ENCODE peak calls at places on chromosomes 16 and 17, in eight cellular contexts. N is fibroblast of lung; F is MM.1S; D is CD4-positive, CD25-positive, alpha-beta regulatory T cell; J is neural progenitor cell; K is right cardiac atrium; M is psoas muscle; I is effector memory CD4-positive, alpha-beta T cell. E is an unnamed sample.

GRCh38 chr16:57732683-57733082 is 2.9 kb upstream of the KATNB1 start:
- DNase-seq in M (no peak), I (no peak), N (no peak), D (no peak), J (no peak), F (no peak), K (no peak), E (no peak)

GRCh38 chr17:48514483-48514876 is 16.3 kb downstream of the HOXB1 start:
- DNase-seq in J (no peak), K (no peak), D (no peak), M (no peak), I (no peak), N (no peak), F (no peak), E (no peak)

GRCh38 chr17:19273731-19274130 is 36.6 kb downstream of the EPN2 start:
- DNase-seq in D (no peak), N (no peak), K (no peak), M (no peak), J (no peak), I (no peak), F (no peak), E (no peak)

GRCh38 chr17:69220098-69220497 is 8.5 kb downstream of the ABCA10 start:
- DNase-seq in J (no peak), N (no peak), D (no peak), I (no peak), K (no peak), F (no peak), M (no peak), E (no peak)

GRCh38 chr16:89290472-89290871 is 73.0 kb downstream of the ZNF778 start:
- DNase-seq in F (no peak), N (no peak), I (no peak), D (no peak), J (no peak), M (peak; percentile 30), K (peak; percentile 49), E (no peak)

GRCh38 chr16:57799619-57800212 is 2.6 kb downstream of the KIFC3 start:
- DNase-seq in N (no peak), F (no peak), I (no peak), J (no peak), D (no peak), M (no peak), K (no peak), E (no peak)

GRCh38 chr16:11783319-11784047 is 13.6 kb downstream of the ZC3H7A start:
- DNase-seq in I (peak; percentile 18), J (no peak), F (peak; percentile 70), M (no peak), N (peak; percentile 79), K (no peak), D (peak; percentile 87), E (no peak)

GRCh38 chr16:58098207-58099096 is 30.7 kb downstream of the CFAP20 start:
- DNase-seq in N (peak; percentile 34), M (no peak), D (no peak), J (no peak), K (no peak), I (no peak), F (no peak), E (no peak)

GRCh38 chr17:79789943-79790804 is 6.7 kb downstream of the CBX8 start:
- DNase-seq in D (no peak), K (peak; percentile 79), J (peak; percentile 84), N (no peak), F (no peak), M (peak; percentile 72), I (no peak), E (no peak)

GRCh38 chr16:35559911-35560636 is 2100.7 kb downstream of the TP53TG3F start:
- DNase-seq in N (no peak), J (no peak), F (peak; percentile 18), D (no peak), K (no peak), M (no peak), I (no peak), E (peak; percentile 2)

GRCh38 chr16:27824786-27825185 is 238.7 kb downstream of the GSG1L start:
- DNase-seq in I (no peak), D (no peak), J (no peak), F (no peak), N (no peak), M (no peak), K (no peak), E (no peak)

GRCh38 chr16:89152831-89153700 is 18.5 kb upstream of the CDH15 start:
- DNase-seq in I (no peak), F (no peak), M (peak; percentile 49), N (no peak), J (no peak), K (peak; percentile 54), D (no peak), E (no peak)

GRCh38 chr17:7176870-7177209 is 2.3 kb downstream of the ASGR1 start:
- DNase-seq in I (no peak), F (no peak), D (no peak), K (no peak), M (no peak), N (no peak), J (peak; percentile 60), E (no peak)

GRCh38 chr16:72857841-72858594 is 189.9 kb downstream of the ZFHX3 start:
- DNase-seq in K (no peak), D (no peak), F (no peak), N (no peak), J (peak; percentile 43), M (no peak), I (no peak), E (no peak)

GRCh38 chr17:74545456-74546230 is at the start of gene CD300C:
- DNase-seq in D (peak; percentile 23), J (no peak), F (no peak), K (peak; percentile 70), I (no peak), M (no peak), N (no peak), E (no peak)

GRCh38 chr17:74543406-74543805 is 2.5 kb downstream of the CD300C start:
- DNase-seq in K (no peak), J (no peak), M (no peak), F (no peak), I (no peak), N (no peak), D (no peak), E (no peak)

GRCh38 chr17:74543891-74544760 is 1.8 kb downstream of the CD300C start:
- DNase-seq in M (no peak), N (no peak), K (no peak), J (no peak), F (no peak), D (no peak), I (no peak), E (no peak)

GRCh38 chr17:74546586-74546985 is 671 bp upstream of the CD300C start:
- DNase-seq in I (no peak), K (no peak), J (no peak), D (no peak), M (no peak), F (no peak), N (no peak), E (no peak)

DNA sequence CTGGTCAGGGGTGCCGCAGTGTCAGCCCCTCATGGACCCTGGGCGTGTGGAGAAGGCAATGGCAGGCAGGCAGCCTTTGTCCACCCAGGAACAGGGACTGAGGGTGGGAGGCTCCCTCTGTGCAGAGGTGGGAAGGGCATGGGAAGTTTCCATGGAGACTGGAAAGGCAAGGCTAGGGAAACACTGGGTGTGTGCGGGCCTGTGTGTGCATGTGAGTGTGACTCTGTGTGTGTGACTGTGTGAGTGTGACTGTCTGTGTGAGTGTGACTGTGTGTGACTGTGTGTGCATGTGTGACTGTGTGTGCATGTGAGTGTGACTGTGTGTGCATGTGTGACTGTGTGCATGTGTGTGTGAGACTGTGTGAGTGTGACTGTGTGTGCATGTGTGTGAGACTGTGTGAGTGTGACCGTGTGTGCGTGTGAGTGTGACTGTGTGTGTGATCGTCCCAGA is 899 bp downstream of the CD300C start:
- DNase-seq in N (no peak), I (no peak), D (no peak), J (no peak), F (no peak), M (no peak), K (no peak), E (no peak)
- H3K27me3 ChIP-seq in N (no peaks in the 10 kb centered on the region), I (no peaks in the 10 kb centered on the region), D (no peaks in the 10 kb centered on the region), J (no peaks in the 10 kb centered on the region), F (peaks cover 78% of the 10 kb centered on the region), M (no peaks in the 10 kb centered on the region), K (no peaks in the 10 kb centered on the region), E (peaks cover 70% of the 10 kb centered on the region)

DNA sequence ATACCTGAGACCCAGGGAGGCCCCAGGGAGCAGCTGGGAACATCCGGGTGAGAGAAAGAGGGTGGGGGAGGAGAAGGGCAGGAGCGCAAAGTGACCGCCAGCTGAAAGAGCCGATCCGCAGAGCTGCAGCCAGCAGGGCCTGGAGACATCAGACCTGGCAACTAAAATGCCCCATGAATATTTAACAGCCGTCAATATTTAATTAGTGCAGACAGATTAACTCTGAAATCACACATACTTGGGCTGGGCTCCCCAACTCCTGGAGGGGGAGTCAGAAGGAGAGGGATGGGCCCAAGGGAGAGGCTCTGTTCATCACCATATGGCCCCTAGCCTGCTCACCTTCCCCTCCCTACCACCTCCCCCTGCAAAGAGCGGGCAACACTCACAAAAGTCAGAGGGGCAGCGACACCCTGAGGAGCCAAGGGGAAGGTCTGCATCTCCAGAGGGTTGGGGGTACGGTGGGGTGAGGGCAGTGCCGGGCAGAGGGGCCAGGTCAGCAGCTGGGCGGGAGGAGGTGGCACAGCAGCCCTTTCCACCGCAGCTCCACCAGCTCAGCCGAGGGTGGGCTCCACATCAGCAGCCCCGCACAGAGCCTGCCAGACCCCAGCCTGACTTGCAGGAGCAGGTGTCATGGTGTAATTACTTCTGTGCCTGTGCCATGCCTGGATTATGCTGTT is 61.9 kb upstream of the CCL1 start:
- DNase-seq in N (no peak), D (no peak), M (no peak), F (no peak), K (no peak), I (no peak), J (peak; percentile 31), E (peak; percentile 5)
- H3K27me3 ChIP-seq in N (peaks cover 9% of the 10 kb centered on the region), D (peaks cover 24% of the 10 kb centered on the region), M (no peaks in the 10 kb centered on the region), F (no peaks in the 10 kb centered on the region), K (no peaks in the 10 kb centered on the region), I (peaks cover 7% of the 10 kb centered on the region), J (peaks cover 47% of the 10 kb centered on the region), E (peaks cover 13% of the 10 kb centered on the region)

GRCh38 chr17:74737299-74738050 is 419 bp downstream of the RAB37 start:
- DNase-seq in N (peak; percentile 11), K (peak; percentile 71), I (no peak), F (peak; percentile 49), J (peak; percentile 87), M (peak; percentile 66), D (peak; percentile 69), E (peak; percentile 74)
- H3K27me3 ChIP-seq in N (peaks cover 19% of the 10 kb centered on the region), K (no peaks in the 10 kb centered on the region), I (no peaks in the 10 kb centered on the region), F (no peaks in the 10 kb centered on the region), J (peaks cover 53% of the 10 kb centered on the region), M (no peaks in the 10 kb centered on the region), D (no peaks in the 10 kb centered on the region), E (peaks cover 17% of the 10 kb centered on the region)

GRCh38 chr16:1022466-1022865 is 40.9 kb downstream of the SOX8 start:
- DNase-seq in D (no peak), I (no peak), J (no peak), N (no peak), K (no peak), F (no peak), M (no peak), E (no peak)

GRCh38 chr16:1020591-1020990 is 39.0 kb downstream of the SOX8 start:
- DNase-seq in F (no peak), N (no peak), J (no peak), D (no peak), I (no peak), M (no peak), K (no peak), E (no peak)

GRCh38 chr16:1019234-1019933 is 37.8 kb downstream of the SOX8 start:
- DNase-seq in N (peak; percentile 62), K (peak; percentile 90), D (no peak), J (peak; percentile 92), F (no peak), M (no peak), I (no peak), E (peak; percentile 88)

GRCh38 chr16:1019934-1020305 is 38.4 kb downstream of the SOX8 start:
- DNase-seq in J (no peak), M (no peak), K (no peak), F (no peak), D (no peak), N (no peak), I (no peak), E (no peak)

GRCh38 chr16:1021553-1022160 is 40.1 kb downstream of the SOX8 start:
- DNase-seq in D (no peak), J (no peak), I (no peak), F (no peak), M (no peak), N (no peak), K (no peak), E (no peak)
- H3K27me3 ChIP-seq in D (no peaks in the 10 kb centered on the region), J (no peaks in the 10 kb centered on the region), I (peaks cover 7% of the 10 kb centered on the region), F (peaks cover 94% of the 10 kb centered on the region), M (no peaks in the 10 kb centered on the region), N (no peaks in the 10 kb centered on the region), K (no peaks in the 10 kb centered on the region), E (no peaks in the 10 kb centered on the region)